ENCODE peak calls at places on chromosomes 16 and 17, in eight cellular contexts. One of them, this sample, is unnamed.

GRCh38 chr17:4558311-4558972 is 1.9 kb downstream of the GGT6 start:
- DNase-seq in Karpas-422: no peak
- DNase-seq in C1 segment of cervical spinal cord: no peak
- DNase-seq in neural progenitor cell: no peak
- DNase-seq in NCI-H2171 treated with DMSO at 0.1 percent for 48 hours: no peak
- DNase-seq in AG04449: no peak
- DNase-seq in NCI-H1436: no peak
- DNase-seq in stimulated activated CD8-positive, alpha-beta memory T cell treated with anti-CD3 and anti-CD28 coated beads, Interleukin-15, amount 100 ng/mL, for 24 hours: no peak
- DNase-seq in this sample: no peak

GRCh38 chr17:76841776-76842405 is 26.3 kb upstream of the MGAT5B start:
- DNase-seq in Karpas-422: no peak
- DNase-seq in AG04449: no peak
- DNase-seq in neural progenitor cell: peak
- DNase-seq in NCI-H2171 treated with DMSO at 0.1 percent for 48 hours: no peak
- DNase-seq in stimulated activated CD8-positive, alpha-beta memory T cell treated with anti-CD3 and anti-CD28 coated beads, Interleukin-15, amount 100 ng/mL, for 24 hours: no peak
- DNase-seq in C1 segment of cervical spinal cord: no peak
- DNase-seq in NCI-H1436: peak
- DNase-seq in this sample: peak

GRCh38 chr17:75373290-75373689 is 32.2 kb downstream of the GRB2 start:
- DNase-seq in stimulated activated CD8-positive, alpha-beta memory T cell treated with anti-CD3 and anti-CD28 coated beads, Interleukin-15, amount 100 ng/mL, for 24 hours: no peak
- DNase-seq in Karpas-422: no peak
- DNase-seq in C1 segment of cervical spinal cord: no peak
- DNase-seq in AG04449: no peak
- DNase-seq in NCI-H1436: no peak
- DNase-seq in neural progenitor cell: no peak
- DNase-seq in NCI-H2171 treated with DMSO at 0.1 percent for 48 hours: no peak
- DNase-seq in this sample: no peak

GRCh38 chr17:60170835-60171752 is 21.3 kb downstream of the CA4 start:
- DNase-seq in C1 segment of cervical spinal cord: peak
- DNase-seq in NCI-H2171 treated with DMSO at 0.1 percent for 48 hours: no peak
- DNase-seq in NCI-H1436: no peak
- DNase-seq in AG04449: no peak
- DNase-seq in stimulated activated CD8-positive, alpha-beta memory T cell treated with anti-CD3 and anti-CD28 coated beads, Interleukin-15, amount 100 ng/mL, for 24 hours: no peak
- DNase-seq in Karpas-422: no peak
- DNase-seq in neural progenitor cell: no peak
- DNase-seq in this sample: no peak

GRCh38 chr17:15384142-15384803 is 42.9 kb upstream of the TEKT3 start:
- DNase-seq in NCI-H2171 treated with DMSO at 0.1 percent for 48 hours: no peak
- DNase-seq in Karpas-422: no peak
- DNase-seq in stimulated activated CD8-positive, alpha-beta memory T cell treated with anti-CD3 and anti-CD28 coated beads, Interleukin-15, amount 100 ng/mL, for 24 hours: no peak
- DNase-seq in NCI-H1436: no peak
- DNase-seq in AG04449: no peak
- DNase-seq in C1 segment of cervical spinal cord: no peak
- DNase-seq in neural progenitor cell: no peak
- DNase-seq in this sample: no peak

GRCh38 chr17:17767497-17768286 is 69.1 kb downstream of the SREBF1 start:
- DNase-seq in stimulated activated CD8-positive, alpha-beta memory T cell treated with anti-CD3 and anti-CD28 coated beads, Interleukin-15, amount 100 ng/mL, for 24 hours: no peak
- DNase-seq in NCI-H2171 treated with DMSO at 0.1 percent for 48 hours: no peak
- DNase-seq in neural progenitor cell: peak
- DNase-seq in Karpas-422: peak
- DNase-seq in C1 segment of cervical spinal cord: no peak
- DNase-seq in NCI-H1436: no peak
- DNase-seq in AG04449: no peak
- DNase-seq in this sample: peak

GRCh38 chr16:70395345-70395901 is 43.5 kb downstream of the ST3GAL2 start:
- DNase-seq in stimulated activated CD8-positive, alpha-beta memory T cell treated with anti-CD3 and anti-CD28 coated beads, Interleukin-15, amount 100 ng/mL, for 24 hours: peak
- DNase-seq in NCI-H2171 treated with DMSO at 0.1 percent for 48 hours: no peak
- DNase-seq in AG04449: no peak
- DNase-seq in C1 segment of cervical spinal cord: no peak
- DNase-seq in neural progenitor cell: peak
- DNase-seq in Karpas-422: peak
- DNase-seq in NCI-H1436: no peak
- DNase-seq in this sample: peak

GRCh38 chr17:50683434-50684287 is 24.1 kb downstream of the ANKRD40 start:
- DNase-seq in neural progenitor cell: no peak
- DNase-seq in Karpas-422: no peak
- DNase-seq in NCI-H2171 treated with DMSO at 0.1 percent for 48 hours: no peak
- DNase-seq in NCI-H1436: no peak
- DNase-seq in stimulated activated CD8-positive, alpha-beta memory T cell treated with anti-CD3 and anti-CD28 coated beads, Interleukin-15, amount 100 ng/mL, for 24 hours: no peak
- DNase-seq in C1 segment of cervical spinal cord: no peak
- DNase-seq in AG04449: no peak
- DNase-seq in this sample: no peak

GRCh38 chr16:79331064-79331463 is 269.5 kb downstream of the MAF start:
- DNase-seq in NCI-H2171 treated with DMSO at 0.1 percent for 48 hours: no peak
- DNase-seq in AG04449: no peak
- DNase-seq in Karpas-422: no peak
- DNase-seq in stimulated activated CD8-positive, alpha-beta memory T cell treated with anti-CD3 and anti-CD28 coated beads, Interleukin-15, amount 100 ng/mL, for 24 hours: no peak
- DNase-seq in neural progenitor cell: no peak
- DNase-seq in C1 segment of cervical spinal cord: no peak
- DNase-seq in NCI-H1436: no peak
- DNase-seq in this sample: no peak

GRCh38 chr16:2239231-2239675 is 3.0 kb downstream of the DNASE1L2 start:
- DNase-seq in NCI-H2171 treated with DMSO at 0.1 percent for 48 hours: no peak
- DNase-seq in NCI-H1436: no peak
- DNase-seq in C1 segment of cervical spinal cord: no peak
- DNase-seq in stimulated activated CD8-positive, alpha-beta memory T cell treated with anti-CD3 and anti-CD28 coated beads, Interleukin-15, amount 100 ng/mL, for 24 hours: no peak
- DNase-seq in neural progenitor cell: no peak
- DNase-seq in Karpas-422: no peak
- DNase-seq in AG04449: no peak
- DNase-seq in this sample: no peak

GRCh38 chr17:82200135-82200534 is 12.5 kb downstream of the CCDC57 start:
- DNase-seq in neural progenitor cell: no peak
- DNase-seq in NCI-H1436: no peak
- DNase-seq in AG04449: no peak
- DNase-seq in stimulated activated CD8-positive, alpha-beta memory T cell treated with anti-CD3 and anti-CD28 coated beads, Interleukin-15, amount 100 ng/mL, for 24 hours: no peak
- DNase-seq in NCI-H2171 treated with DMSO at 0.1 percent for 48 hours: no peak
- DNase-seq in C1 segment of cervical spinal cord: no peak
- DNase-seq in Karpas-422: no peak
- DNase-seq in this sample: no peak

GRCh38 chr17:54754560-54754959 is 146.1 kb upstream of the TOM1L1 start:
- DNase-seq in NCI-H1436: no peak
- DNase-seq in C1 segment of cervical spinal cord: no peak
- DNase-seq in neural progenitor cell: peak
- DNase-seq in Karpas-422: peak
- DNase-seq in NCI-H2171 treated with DMSO at 0.1 percent for 48 hours: no peak
- DNase-seq in stimulated activated CD8-positive, alpha-beta memory T cell treated with anti-CD3 and anti-CD28 coated beads, Interleukin-15, amount 100 ng/mL, for 24 hours: no peak
- DNase-seq in AG04449: no peak
- DNase-seq in this sample: peak

GRCh38 chr17:60174035-60174434 is 24.3 kb downstream of the CA4 start:
- DNase-seq in neural progenitor cell: no peak
- DNase-seq in C1 segment of cervical spinal cord: no peak
- DNase-seq in Karpas-422: no peak
- DNase-seq in AG04449: no peak
- DNase-seq in stimulated activated CD8-positive, alpha-beta memory T cell treated with anti-CD3 and anti-CD28 coated beads, Interleukin-15, amount 100 ng/mL, for 24 hours: no peak
- DNase-seq in NCI-H1436: no peak
- DNase-seq in NCI-H2171 treated with DMSO at 0.1 percent for 48 hours: no peak
- DNase-seq in this sample: no peak

GRCh38 chr17:1905190-1905919 is 75.5 kb downstream of the RPA1 start:
- DNase-seq in Karpas-422: no peak
- DNase-seq in neural progenitor cell: peak
- DNase-seq in NCI-H1436: peak
- DNase-seq in NCI-H2171 treated with DMSO at 0.1 percent for 48 hours: peak
- DNase-seq in C1 segment of cervical spinal cord: no peak
- DNase-seq in stimulated activated CD8-positive, alpha-beta memory T cell treated with anti-CD3 and anti-CD28 coated beads, Interleukin-15, amount 100 ng/mL, for 24 hours: no peak
- DNase-seq in AG04449: no peak
- DNase-seq in this sample: peak

GRCh38 chr17:31525801-31526549 is 134.5 kb downstream of the RAB11FIP4 start:
- DNase-seq in Karpas-422: peak
- DNase-seq in neural progenitor cell: peak
- DNase-seq in NCI-H2171 treated with DMSO at 0.1 percent for 48 hours: no peak
- DNase-seq in AG04449: no peak
- DNase-seq in stimulated activated CD8-positive, alpha-beta memory T cell treated with anti-CD3 and anti-CD28 coated beads, Interleukin-15, amount 100 ng/mL, for 24 hours: no peak
- DNase-seq in NCI-H1436: no peak
- DNase-seq in C1 segment of cervical spinal cord: no peak
- DNase-seq in this sample: peak

GRCh38 chr17:9544221-9544620 is 31.4 kb downstream of the STX8 start:
- DNase-seq in NCI-H2171 treated with DMSO at 0.1 percent for 48 hours: no peak
- DNase-seq in NCI-H1436: no peak
- DNase-seq in stimulated activated CD8-positive, alpha-beta memory T cell treated with anti-CD3 and anti-CD28 coated beads, Interleukin-15, amount 100 ng/mL, for 24 hours: no peak
- DNase-seq in AG04449: no peak
- DNase-seq in neural progenitor cell: peak
- DNase-seq in Karpas-422: no peak
- DNase-seq in C1 segment of cervical spinal cord: no peak
- DNase-seq in this sample: no peak

GRCh38 chr17:58710948-58711552 is 18.6 kb downstream of the RAD51C start:
- DNase-seq in Karpas-422: peak
- DNase-seq in NCI-H2171 treated with DMSO at 0.1 percent for 48 hours: peak
- DNase-seq in stimulated activated CD8-positive, alpha-beta memory T cell treated with anti-CD3 and anti-CD28 coated beads, Interleukin-15, amount 100 ng/mL, for 24 hours: no peak
- DNase-seq in C1 segment of cervical spinal cord: no peak
- DNase-seq in NCI-H1436: peak
- DNase-seq in AG04449: no peak
- DNase-seq in neural progenitor cell: peak
- DNase-seq in this sample: peak

GRCh38 chr16:5791011-5791410 is 693.4 kb upstream of the EEF2KMT start:
- DNase-seq in C1 segment of cervical spinal cord: no peak
- DNase-seq in Karpas-422: no peak
- DNase-seq in neural progenitor cell: no peak
- DNase-seq in stimulated activated CD8-positive, alpha-beta memory T cell treated with anti-CD3 and anti-CD28 coated beads, Interleukin-15, amount 100 ng/mL, for 24 hours: no peak
- DNase-seq in NCI-H1436: no peak
- DNase-seq in NCI-H2171 treated with DMSO at 0.1 percent for 48 hours: no peak
- DNase-seq in AG04449: no peak
- DNase-seq in this sample: no peak

GRCh38 chr16:13138528-13138927 is 237.1 kb downstream of the SHISA9 start:
- DNase-seq in neural progenitor cell: no peak
- DNase-seq in NCI-H2171 treated with DMSO at 0.1 percent for 48 hours: no peak
- DNase-seq in Karpas-422: no peak
- DNase-seq in C1 segment of cervical spinal cord: no peak
- DNase-seq in stimulated activated CD8-positive, alpha-beta memory T cell treated with anti-CD3 and anti-CD28 coated beads, Interleukin-15, amount 100 ng/mL, for 24 hours: no peak
- DNase-seq in AG04449: no peak
- DNase-seq in NCI-H1436: no peak
- DNase-seq in this sample: no peak

GRCh38 chr17:1997587-1998425 is 27.3 kb downstream of the RTN4RL1 start:
- DNase-seq in NCI-H1436: no peak
- DNase-seq in AG04449: no peak
- DNase-seq in neural progenitor cell: peak
- DNase-seq in stimulated activated CD8-positive, alpha-beta memory T cell treated with anti-CD3 and anti-CD28 coated beads, Interleukin-15, amount 100 ng/mL, for 24 hours: no peak
- DNase-seq in NCI-H2171 treated with DMSO at 0.1 percent for 48 hours: peak
- DNase-seq in C1 segment of cervical spinal cord: no peak
- DNase-seq in Karpas-422: no peak
- DNase-seq in this sample: peak

GRCh38 chr17:45660474-45660873 is 123.6 kb upstream of the CRHR1 start:
- DNase-seq in NCI-H2171 treated with DMSO at 0.1 percent for 48 hours: no peak
- DNase-seq in C1 segment of cervical spinal cord: no peak
- DNase-seq in neural progenitor cell: peak
- DNase-seq in Karpas-422: no peak
- DNase-seq in AG04449: no peak
- DNase-seq in stimulated activated CD8-positive, alpha-beta memory T cell treated with anti-CD3 and anti-CD28 coated beads, Interleukin-15, amount 100 ng/mL, for 24 hours: no peak
- DNase-seq in NCI-H1436: no peak
- DNase-seq in this sample: no peak

GRCh38 chr17:63534078-63534570 is 11.0 kb downstream of the KCNH6 start:
- DNase-seq in NCI-H2171 treated with DMSO at 0.1 percent for 48 hours: no peak
- DNase-seq in AG04449: no peak
- DNase-seq in Karpas-422: no peak
- DNase-seq in NCI-H1436: no peak
- DNase-seq in neural progenitor cell: no peak
- DNase-seq in stimulated activated CD8-positive, alpha-beta memory T cell treated with anti-CD3 and anti-CD28 coated beads, Interleukin-15, amount 100 ng/mL, for 24 hours: no peak
- DNase-seq in C1 segment of cervical spinal cord: no peak
- DNase-seq in this sample: no peak

GRCh38 chr17:81401727-81402529 is 6.7 kb downstream of the BAHCC1 start:
- DNase-seq in neural progenitor cell: peak
- DNase-seq in AG04449: no peak
- DNase-seq in C1 segment of cervical spinal cord: no peak
- DNase-seq in NCI-H2171 treated with DMSO at 0.1 percent for 48 hours: no peak
- DNase-seq in NCI-H1436: peak
- DNase-seq in stimulated activated CD8-positive, alpha-beta memory T cell treated with anti-CD3 and anti-CD28 coated beads, Interleukin-15, amount 100 ng/mL, for 24 hours: no peak
- DNase-seq in Karpas-422: peak
- DNase-seq in this sample: peak

GRCh38 chr17:62787358-62787757 is 20.8 kb downstream of the MARCHF10 start:
- DNase-seq in C1 segment of cervical spinal cord: no peak
- DNase-seq in NCI-H1436: no peak
- DNase-seq in neural progenitor cell: no peak
- DNase-seq in Karpas-422: no peak
- DNase-seq in stimulated activated CD8-positive, alpha-beta memory T cell treated with anti-CD3 and anti-CD28 coated beads, Interleukin-15, amount 100 ng/mL, for 24 hours: no peak
- DNase-seq in NCI-H2171 treated with DMSO at 0.1 percent for 48 hours: no peak
- DNase-seq in AG04449: no peak
- DNase-seq in this sample: no peak

GRCh38 chr17:41520821-41521521 is 2.3 kb upstream of the KRT15 start:
- DNase-seq in stimulated activated CD8-positive, alpha-beta memory T cell treated with anti-CD3 and anti-CD28 coated beads, Interleukin-15, amount 100 ng/mL, for 24 hours: no peak
- DNase-seq in neural progenitor cell: no peak
- DNase-seq in Karpas-422: no peak
- DNase-seq in NCI-H1436: peak
- DNase-seq in NCI-H2171 treated with DMSO at 0.1 percent for 48 hours: peak
- DNase-seq in C1 segment of cervical spinal cord: no peak
- DNase-seq in AG04449: no peak
- DNase-seq in this sample: no peak

GRCh38 chr16:13332713-13333255 is 431.4 kb downstream of the SHISA9 start:
- DNase-seq in NCI-H1436: no peak
- DNase-seq in NCI-H2171 treated with DMSO at 0.1 percent for 48 hours: no peak
- DNase-seq in Karpas-422: no peak
- DNase-seq in neural progenitor cell: peak
- DNase-seq in stimulated activated CD8-positive, alpha-beta memory T cell treated with anti-CD3 and anti-CD28 coated beads, Interleukin-15, amount 100 ng/mL, for 24 hours: no peak
- DNase-seq in C1 segment of cervical spinal cord: no peak
- DNase-seq in AG04449: no peak
- DNase-seq in this sample: peak

GRCh38 chr17:44863254-44863918 is 15.7 kb downstream of the HIGD1B start:
- DNase-seq in C1 segment of cervical spinal cord: no peak
- DNase-seq in neural progenitor cell: no peak
- DNase-seq in NCI-H1436: no peak
- DNase-seq in AG04449: no peak
- DNase-seq in Karpas-422: no peak
- DNase-seq in stimulated activated CD8-positive, alpha-beta memory T cell treated with anti-CD3 and anti-CD28 coated beads, Interleukin-15, amount 100 ng/mL, for 24 hours: no peak
- DNase-seq in NCI-H2171 treated with DMSO at 0.1 percent for 48 hours: no peak
- DNase-seq in this sample: no peak

GRCh38 chr16:68331879-68332410 is 21.1 kb downstream of the PRMT7 start:
- DNase-seq in C1 segment of cervical spinal cord: no peak
- DNase-seq in Karpas-422: no peak
- DNase-seq in NCI-H2171 treated with DMSO at 0.1 percent for 48 hours: no peak
- DNase-seq in AG04449: peak
- DNase-seq in NCI-H1436: no peak
- DNase-seq in stimulated activated CD8-positive, alpha-beta memory T cell treated with anti-CD3 and anti-CD28 coated beads, Interleukin-15, amount 100 ng/mL, for 24 hours: no peak
- DNase-seq in neural progenitor cell: no peak
- DNase-seq in this sample: no peak

GRCh38 chr17:50835563-50836231 is at the start of gene WFIKKN2:
- DNase-seq in NCI-H1436: no peak
- DNase-seq in NCI-H2171 treated with DMSO at 0.1 percent for 48 hours: no peak
- DNase-seq in stimulated activated CD8-positive, alpha-beta memory T cell treated with anti-CD3 and anti-CD28 coated beads, Interleukin-15, amount 100 ng/mL, for 24 hours: no peak
- DNase-seq in Karpas-422: no peak
- DNase-seq in C1 segment of cervical spinal cord: no peak
- DNase-seq in AG04449: no peak
- DNase-seq in neural progenitor cell: peak
- DNase-seq in this sample: peak

GRCh38 chr17:67531291-67531690 is 154.2 kb downstream of the PITPNC1 start:
- DNase-seq in NCI-H2171 treated with DMSO at 0.1 percent for 48 hours: no peak
- DNase-seq in stimulated activated CD8-positive, alpha-beta memory T cell treated with anti-CD3 and anti-CD28 coated beads, Interleukin-15, amount 100 ng/mL, for 24 hours: no peak
- DNase-seq in C1 segment of cervical spinal cord: no peak
- DNase-seq in neural progenitor cell: no peak
- DNase-seq in Karpas-422: no peak
- DNase-seq in AG04449: no peak
- DNase-seq in NCI-H1436: peak
- DNase-seq in this sample: no peak

GRCh38 chr17:36848008-36848902 is 89.0 kb upstream of the LHX1 start:
- DNase-seq in C1 segment of cervical spinal cord: no peak
- DNase-seq in AG04449: no peak
- DNase-seq in Karpas-422: no peak
- DNase-seq in neural progenitor cell: no peak
- DNase-seq in NCI-H2171 treated with DMSO at 0.1 percent for 48 hours: no peak
- DNase-seq in NCI-H1436: no peak
- DNase-seq in stimulated activated CD8-positive, alpha-beta memory T cell treated with anti-CD3 and anti-CD28 coated beads, Interleukin-15, amount 100 ng/mL, for 24 hours: no peak
- DNase-seq in this sample: no peak

GRCh38 chr17:80605326-80606066 is 60.9 kb downstream of the RPTOR start:
- DNase-seq in NCI-H2171 treated with DMSO at 0.1 percent for 48 hours: no peak
- DNase-seq in Karpas-422: peak
- DNase-seq in neural progenitor cell: no peak
- DNase-seq in stimulated activated CD8-positive, alpha-beta memory T cell treated with anti-CD3 and anti-CD28 coated beads, Interleukin-15, amount 100 ng/mL, for 24 hours: no peak
- DNase-seq in NCI-H1436: no peak
- DNase-seq in AG04449: no peak
- DNase-seq in C1 segment of cervical spinal cord: no peak
- DNase-seq in this sample: peak

GRCh38 chr16:19382887-19383816 is 34.5 kb upstream of the TMC5 start:
- DNase-seq in neural progenitor cell: no peak
- DNase-seq in NCI-H2171 treated with DMSO at 0.1 percent for 48 hours: no peak
- DNase-seq in Karpas-422: no peak
- DNase-seq in C1 segment of cervical spinal cord: peak
- DNase-seq in NCI-H1436: no peak
- DNase-seq in AG04449: no peak
- DNase-seq in stimulated activated CD8-positive, alpha-beta memory T cell treated with anti-CD3 and anti-CD28 coated beads, Interleukin-15, amount 100 ng/mL, for 24 hours: no peak
- DNase-seq in this sample: peak

GRCh38 chr17:3043737-3044365 is 19.6 kb downstream of the OR1D5 start:
- DNase-seq in AG04449: no peak
- DNase-seq in stimulated activated CD8-positive, alpha-beta memory T cell treated with anti-CD3 and anti-CD28 coated beads, Interleukin-15, amount 100 ng/mL, for 24 hours: no peak
- DNase-seq in neural progenitor cell: peak
- DNase-seq in NCI-H1436: no peak
- DNase-seq in Karpas-422: peak
- DNase-seq in C1 segment of cervical spinal cord: no peak
- DNase-seq in NCI-H2171 treated with DMSO at 0.1 percent for 48 hours: peak
- DNase-seq in this sample: peak